ENCODE peak calls at places on chromosomes 7 and 10, in six cellular contexts. M is HT-29, D is breast epithelium, S is aorta, O is HFFc6, W is osteocyte. K is an unnamed sample.

GRCh38 chr7:25398418-25398817 is 170.1 kb upstream of the NPVF start:
- DNase-seq in O (no peak), S (no peak), D (no peak), M (no peak), W (no peak), K (no peak)

GRCh38 chr10:99807786-99808185 is 25.3 kb downstream of the ABCC2 start:
- DNase-seq in D (no peak), S (no peak), O (no peak), W (no peak), M (no peak), K (no peak)

GRCh38 chr10:125163803-125164202 is 3.4 kb upstream of the CTBP2 start:
- DNase-seq in S (no peak), W (no peak), O (no peak), D (no peak), M (no peak), K (no peak)

GRCh38 chr7:135410546-135410942 is 99.4 kb downstream of the CNOT4 start:
- DNase-seq in M (no peak), D (no peak), W (no peak), O (no peak), S (no peak), K (no peak)

GRCh38 chr10:115854740-115855435 is 418.1 kb downstream of the GFRA1 start:
- DNase-seq in M (no peak), O (peak), D (no peak), S (no peak), W (no peak), K (no peak)

GRCh38 chr10:10798543-10799192 is 219.0 kb upstream of the CELF2 start:
- DNase-seq in W (no peak), S (no peak), O (no peak), M (no peak), D (no peak), K (no peak)

GRCh38 chr10:132623996-132624846 is 86.6 kb downstream of the INPP5A start:
- DNase-seq in W (no peak), O (no peak), M (no peak), D (peak), S (no peak), K (no peak)

GRCh38 chr7:826230-826905 is 5.9 kb upstream of the SUN1 start:
- DNase-seq in W (no peak), D (no peak), O (no peak), S (no peak), M (no peak), K (no peak)

GRCh38 chr7:158931899-158932298 is 75.5 kb downstream of the DYNC2I1 start:
- DNase-seq in M (no peak), O (no peak), W (peak), D (no peak), S (no peak), K (no peak)

GRCh38 chr10:110681023-110681681 is 37.0 kb downstream of the RBM20 start:
- DNase-seq in W (no peak), O (peak), M (peak), S (no peak), D (no peak), K (peak)

GRCh38 chr10:128880221-128880620 is 586.8 kb upstream of the MGMT start:
- DNase-seq in S (no peak), M (no peak), O (no peak), D (no peak), W (peak), K (peak)

K was measured in mucosa of gallbladder.